ENCODE peak calls at places on chromosomes 3 and 15, in four cellular contexts. Y, X, B and A are unnamed samples.

GRCh38 chr3:29775352-29775751 is 494.5 kb downstream of the RBMS3 start:
- DNase-seq in X (no peak), Y (no peak), B (no peak), A (no peak)

GRCh38 chr3:151835751-151836550 is 22.0 kb downstream of the AADAC start:
- DNase-seq in X (no peak), B (no peak), Y (no peak), A (no peak)

GRCh38 chr15:81914734-81915234 is 131.0 kb downstream of the MEX3B start:
- DNase-seq in X (no peak), B (no peak), Y (no peak), A (no peak)

GRCh38 chr15:72342385-72342784 is 22.4 kb upstream of the CELF6 start:
- DNase-seq in X (no peak), B (no peak), Y (no peak), A (no peak)

GRCh38 chr15:80485370-80486164 is 81.4 kb downstream of the ARNT2 start:
- DNase-seq in X (no peak), B (no peak), Y (no peak), A (no peak)

GRCh38 chr3:195179782-195180489 is 91.0 kb downstream of the XXYLT1 start:
- DNase-seq in Y (no peak), B (no peak), X (peak), A (no peak)

GRCh38 chr3:65584002-65584401 is 454.7 kb downstream of the MAGI1 start:
- DNase-seq in X (no peak), B (no peak), Y (no peak), A (no peak)

GRCh38 chr15:67409175-67409574 is 111.8 kb upstream of the C15orf61 start:
- DNase-seq in Y (no peak), B (no peak), X (no peak), A (no peak)

GRCh38 chr15:77659350-77660321 is 26.9 kb upstream of the LINGO1 start:
- DNase-seq in Y (no peak), X (no peak), B (peak), A (no peak)

GRCh38 chr15:62240697-62241096 is 75.6 kb upstream of the C2CD4B start:
- DNase-seq in B (no peak), Y (no peak), X (no peak), A (no peak)

DNA sequence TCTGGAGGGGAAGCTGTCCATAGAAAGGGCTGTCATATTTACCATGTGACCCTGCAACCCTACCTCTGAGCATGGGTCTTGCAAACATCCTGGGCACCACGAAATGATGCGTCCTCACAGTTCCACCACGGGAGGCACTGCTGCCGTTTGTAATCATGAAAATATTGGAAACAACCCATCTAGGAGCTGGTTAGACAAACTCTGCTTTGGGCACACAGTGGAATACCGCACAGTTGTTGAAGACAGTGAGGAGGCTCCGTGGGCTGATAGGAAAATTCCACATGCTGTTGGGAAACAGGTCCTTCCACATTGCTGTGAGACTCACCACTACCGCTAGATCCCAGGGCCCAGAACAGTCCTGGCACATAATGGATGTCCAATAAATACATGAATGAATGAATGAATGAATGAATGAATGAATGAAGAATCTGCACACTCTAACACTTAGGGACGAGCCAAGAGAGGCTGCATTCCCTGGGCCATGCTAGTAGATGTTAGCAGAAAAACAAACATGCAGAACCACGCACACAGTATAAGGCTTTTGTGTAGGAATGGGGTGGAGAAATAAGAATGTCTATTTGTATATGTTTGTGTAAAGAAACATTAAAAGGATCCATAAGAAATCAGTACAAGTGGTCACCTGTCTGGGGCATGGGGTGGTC is 40.6 kb downstream of the TPRA1 start:
- DNase-seq in Y (no peak), B (no peak), X (no peak), A (no peak)
- TF ChIP-seq CTCF in Y (no peak), B (no peak), X (no peak), A (no peak)

DNA sequence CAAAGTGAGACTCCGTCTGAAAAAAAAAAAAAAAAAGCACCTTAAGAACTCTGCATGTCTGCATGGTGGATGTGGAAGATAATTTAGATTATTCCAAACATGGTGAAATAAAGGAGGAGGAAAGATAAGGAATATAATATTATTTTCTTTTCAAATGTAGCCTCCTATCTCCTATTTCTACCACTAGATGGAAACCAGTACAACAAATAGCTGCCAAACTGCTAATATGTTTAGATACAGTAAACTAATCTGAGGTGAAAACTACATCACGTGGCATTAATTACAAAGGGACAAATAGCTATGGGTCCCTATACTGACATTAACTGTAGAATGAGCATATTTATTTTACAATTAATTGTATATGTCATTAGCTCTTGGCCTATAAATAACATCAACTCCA is 197.8 kb downstream of the TBC1D5 start:
- DNase-seq in Y (no peak), X (no peak), B (no peak), A (no peak)
- TF ChIP-seq CTCF in Y (peak), X (no peak), B (no peak), A (peak)

DNA sequence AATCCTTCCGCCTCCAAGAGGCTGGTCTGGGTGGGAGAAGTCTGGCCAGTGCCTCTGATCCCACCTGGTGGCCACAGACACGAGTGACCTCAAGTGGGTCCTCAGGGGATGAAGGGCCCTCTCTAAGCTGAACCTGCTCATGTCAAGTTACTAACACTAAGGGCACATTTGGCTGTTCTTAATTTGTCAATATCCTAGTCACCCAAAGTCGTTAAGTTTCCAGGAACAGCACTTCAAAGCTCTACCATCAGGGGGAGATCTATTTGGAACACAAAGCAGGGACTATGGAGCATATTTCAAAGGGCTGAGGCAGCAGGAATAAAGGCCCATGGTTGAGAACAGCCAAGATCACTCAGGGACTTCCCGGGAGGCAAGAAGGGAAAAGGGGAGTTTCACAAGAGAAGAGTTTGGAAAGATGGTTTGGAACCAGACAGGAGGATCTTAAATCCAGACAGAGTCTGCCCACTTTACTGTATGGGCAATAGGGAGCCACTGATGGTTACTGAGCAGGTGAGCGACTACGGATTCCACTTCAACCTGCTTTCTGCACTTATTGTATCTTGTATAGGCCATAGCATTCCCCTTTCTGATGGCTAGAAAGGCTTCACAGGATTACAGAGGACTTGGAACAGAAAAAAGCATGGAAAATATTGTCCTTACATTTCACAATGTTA is 13.7 kb downstream of the OXTR start:
- DNase-seq in B (no peak), Y (no peak), X (no peak), A (no peak)
- TF ChIP-seq CTCF in B (peak), Y (no peak), X (no peak), A (peak)

GRCh38 chr3:168205451-168205850 is 109.7 kb upstream of the GOLIM4 start:
- DNase-seq in Y (no peak), X (no peak), B (no peak), A (no peak)
- TF ChIP-seq CTCF in Y (no peak), X (no peak), B (no peak), A (no peak)

DNA sequence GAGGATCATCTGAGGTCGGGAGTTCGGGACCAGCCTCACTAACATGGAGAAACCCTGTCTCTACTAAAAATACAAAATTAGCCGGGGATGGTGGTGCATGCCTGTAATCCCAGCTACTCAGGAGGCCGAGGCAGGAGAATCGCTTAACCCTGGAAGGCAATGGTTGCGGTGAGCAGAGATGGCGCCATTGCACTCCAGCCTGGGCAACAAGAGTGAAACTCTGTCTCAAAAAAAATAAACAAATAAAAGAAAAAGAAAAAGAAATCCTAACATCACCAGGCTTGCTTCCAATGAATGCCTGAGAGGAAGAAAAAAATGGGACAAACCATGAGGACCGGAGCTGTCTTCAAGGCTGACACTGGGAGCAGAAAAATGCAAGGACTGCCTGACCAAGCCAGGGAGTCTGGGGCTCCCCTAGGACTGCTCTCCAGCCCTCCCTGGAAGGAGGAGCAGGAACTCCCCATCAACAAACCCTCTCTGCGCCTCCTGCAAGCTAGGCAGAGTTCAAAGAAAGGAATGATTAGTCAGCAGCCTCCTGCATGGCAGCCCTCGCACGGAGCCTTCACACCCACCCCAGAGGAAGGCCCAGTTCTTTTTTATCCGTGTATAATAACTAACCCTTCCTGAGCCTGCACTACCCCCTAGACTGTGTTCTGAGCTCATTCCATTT is 55.4 kb downstream of the NUP210 start:
- DNase-seq in Y (no peak), B (no peak), X (no peak), A (no peak)
- TF ChIP-seq CTCF in Y (no peak), B (no peak), X (no peak), A (no peak)

GRCh38 chr3:135237371-135237770 is 442.3 kb downstream of the EPHB1 start:
- DNase-seq in X (no peak), B (no peak), Y (no peak), A (no peak)
- TF ChIP-seq CTCF in X (no peak), B (no peak), Y (no peak), A (peak)